ENCODE peak calls at places on chromosomes 12 and 14, in nine cellular contexts. Y is stomach, U is ovary, C is A549, B is K562, Z is GM12878, P is transverse colon, T is esophagus muscularis mucosa, S is HepG2. X is an unnamed sample.
A peak's percentile ranks its signal among the peaks of the same experiment; 100 is the strongest.

GRCh38 chr12:46371718-46372130 is 849 bp downstream of the SLC38A2 start:
- DNase-seq in Y (peak; percentile 72), U (no peak), C (peak; percentile 82), B (peak; percentile 62), Z (no peak), P (peak; percentile 71), T (peak; percentile 95), S (no peak), X (peak; percentile 89)

GRCh38 chr14:88613552-88614010 is 50.7 kb downstream of the ZC3H14 start:
- DNase-seq in Y (peak; percentile 27), U (no peak), C (no peak), B (no peak), Z (no peak), P (no peak), T (no peak), S (peak; percentile 86), X (no peak)

GRCh38 chr12:112803620-112804279 is 12.2 kb downstream of the RPH3A start:
- DNase-seq in Y (no peak), U (no peak), C (peak; percentile 29), B (no peak), Z (no peak), P (no peak), T (no peak), S (no peak), X (no peak)

GRCh38 chr14:20714593-20715250 is 26.2 kb downstream of the ANG start:
- DNase-seq in Y (peak; percentile 91), U (peak; percentile 14), C (no peak), B (no peak), Z (no peak), P (peak; percentile 79), T (no peak), S (no peak), X (peak; percentile 86)

GRCh38 chr12:8491848-8492530 is 21.3 kb upstream of the CLEC4D start:
- DNase-seq in Y (no peak), U (no peak), C (no peak), B (no peak), Z (no peak), P (no peak), T (no peak), S (no peak), X (no peak)

GRCh38 chr14:96053600-96054381 is 14.6 kb downstream of the C14orf132 start:
- DNase-seq in Y (no peak), U (no peak), C (peak; percentile 24), B (no peak), Z (no peak), P (peak; percentile 41), T (no peak), S (no peak), X (peak; percentile 91)

GRCh38 chr14:104724407-104724980 is 465 bp downstream of the ADSS1 start:
- DNase-seq in Y (peak; percentile 53), U (peak; percentile 34), C (peak; percentile 58), B (peak; percentile 77), Z (no peak), P (peak; percentile 38), T (no peak), S (no peak), X (peak; percentile 83)

GRCh38 chr12:84756961-84757360 is 155.6 kb downstream of the SLC6A15 start:
- DNase-seq in Y (no peak), U (no peak), C (no peak), B (no peak), Z (no peak), P (no peak), T (no peak), S (no peak), X (no peak)

GRCh38 chr12:110581951-110582285 is 1.2 kb downstream of the PPTC7 start:
- DNase-seq in Y (no peak), U (no peak), C (no peak), B (no peak), Z (no peak), P (no peak), T (no peak), S (no peak), X (no peak)

GRCh38 chr12:70543444-70543843 is 93.8 kb downstream of the PTPRB start:
- DNase-seq in Y (no peak), U (no peak), C (peak; percentile 62), B (no peak), Z (no peak), P (no peak), T (no peak), S (peak; percentile 41), X (no peak)

GRCh38 chr14:84420236-84420635 is 1109.7 kb upstream of the FLRT2 start:
- DNase-seq in Y (no peak), U (no peak), C (no peak), B (no peak), Z (no peak), P (no peak), T (no peak), S (no peak), X (no peak)

GRCh38 chr12:20390846-20391245 is 22.5 kb downstream of the PDE3A start:
- DNase-seq in Y (no peak), U (no peak), C (no peak), B (no peak), Z (no peak), P (no peak), T (no peak), S (no peak), X (no peak)

GRCh38 chr12:56169225-56169759 is 11.1 kb downstream of the MYL6 start:
- DNase-seq in Y (no peak), U (no peak), C (no peak), B (no peak), Z (no peak), P (no peak), T (no peak), S (no peak), X (no peak)

GRCh38 chr12:111759991-111760390 is 6.7 kb upstream of the ALDH2 start:
- DNase-seq in Y (no peak), U (no peak), C (no peak), B (no peak), Z (no peak), P (no peak), T (no peak), S (no peak), X (no peak)

GRCh38 chr12:90936230-90937005 is 18.6 kb downstream of the CCER1 start:
- DNase-seq in Y (no peak), U (no peak), C (no peak), B (no peak), Z (no peak), P (no peak), T (no peak), S (no peak), X (no peak)

GRCh38 chr14:65223636-65224035 is 121.3 kb upstream of the MAX start:
- DNase-seq in Y (no peak), U (no peak), C (no peak), B (no peak), Z (no peak), P (no peak), T (no peak), S (no peak), X (no peak)

GRCh38 chr12:110684322-110684836 is 4.5 kb downstream of the HVCN1 start:
- DNase-seq in Y (no peak), U (no peak), C (no peak), B (no peak), Z (no peak), P (no peak), T (no peak), S (no peak), X (peak; percentile 27)

GRCh38 chr12:82838123-82838522 is 151.4 kb downstream of the TMTC2 start:
- DNase-seq in Y (no peak), U (no peak), C (no peak), B (no peak), Z (no peak), P (no peak), T (no peak), S (no peak), X (no peak)

GRCh38 chr14:101191086-101191881 is 287.8 kb upstream of the RTL1 start:
- DNase-seq in Y (peak; percentile 16), U (no peak), C (no peak), B (no peak), Z (no peak), P (no peak), T (peak; percentile 86), S (no peak), X (peak; percentile 53)

GRCh38 chr14:104639889-104640548 is 35.4 kb upstream of the TMEM179 start:
- DNase-seq in Y (peak; percentile 72), U (no peak), C (peak; percentile 77), B (peak; percentile 83), Z (no peak), P (peak; percentile 66), T (no peak), S (peak; percentile 32), X (peak; percentile 72)

DNA sequence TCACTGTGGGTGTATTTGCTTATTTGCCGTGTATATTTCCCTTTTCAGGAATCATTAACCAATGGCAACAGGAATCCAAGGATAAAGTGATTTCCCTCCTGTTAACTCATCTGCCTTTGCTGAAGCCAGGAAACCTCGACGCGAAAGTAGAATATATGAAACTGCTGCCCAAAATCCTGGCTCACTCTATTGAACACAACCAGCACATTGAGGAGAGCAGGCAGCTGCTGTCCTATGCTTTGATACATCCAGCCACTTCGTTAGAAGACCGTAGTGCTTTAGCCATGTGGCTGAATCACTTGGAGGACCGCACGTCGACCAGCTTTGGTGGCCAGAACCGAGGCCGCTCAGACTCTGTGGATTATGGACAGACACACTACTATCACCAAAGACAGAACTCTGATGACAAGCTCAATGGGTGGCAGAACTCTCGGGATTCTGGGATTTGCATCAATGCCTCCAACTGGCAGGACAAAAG is 135.1 kb downstream of the SAMD4A start:
- DNase-seq in Y (no peak), U (no peak), C (no peak), B (no peak), Z (no peak), P (no peak), T (no peak), S (peak; percentile 13), X (no peak)
- TF ChIP-seq EP300 in Y (no peak), U (no peak), C (no peak), B (no peak), Z (no peak), P (no peak), T (no peak), S (no peak), X (no peak)

GRCh38 chr14:28707814-28708213 is 58.8 kb upstream of the FOXG1 start:
- DNase-seq in Y (no peak), U (no peak), C (no peak), B (no peak), Z (no peak), P (no peak), T (no peak), S (no peak), X (no peak)
- TF ChIP-seq EP300 in Y (no peak), U (no peak), C (no peak), B (no peak), Z (no peak), P (no peak), T (no peak), S (no peak), X (no peak)

DNA sequence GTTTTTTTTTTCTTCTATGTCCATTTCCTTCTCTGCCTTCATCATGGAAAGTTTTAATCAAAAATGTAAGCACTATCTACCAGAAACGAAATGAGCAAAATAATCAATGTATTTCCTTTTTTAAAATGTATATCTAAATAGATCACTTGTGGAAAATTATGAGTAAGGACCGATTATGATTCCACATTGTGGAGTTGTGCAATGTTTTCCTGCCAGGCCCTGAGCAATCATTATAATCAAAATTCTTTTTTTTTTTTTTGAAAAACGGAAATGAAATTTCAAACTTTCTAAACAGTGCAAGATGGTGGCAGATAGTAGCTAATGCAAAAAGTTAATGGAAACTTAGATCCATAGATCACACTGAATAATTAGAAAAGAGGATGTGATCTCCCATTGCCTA is 1074.6 kb upstream of the TMEM132C start:
- DNase-seq in Y (no peak), U (no peak), C (no peak), B (no peak), Z (no peak), P (no peak), T (no peak), S (no peak), X (no peak)
- TF ChIP-seq EP300 in Y (no peak), U (no peak), C (no peak), B (no peak), Z (no peak), P (no peak), T (no peak), S (no peak), X (no peak)

GRCh38 chr12:80189241-80189640 is 89.9 kb downstream of the OTOGL start:
- DNase-seq in Y (no peak), U (no peak), C (no peak), B (no peak), Z (no peak), P (no peak), T (no peak), S (no peak), X (no peak)
- TF ChIP-seq EP300 in Y (no peak), U (no peak), C (no peak), B (no peak), Z (no peak), P (no peak), T (no peak), S (no peak), X (no peak)